ENCODE peak calls at places on chromosomes 5 and 9, in six cellular contexts. One of them, this sample, is unnamed.

GRCh38 chr9:126463426-126463825 is 136.8 kb downstream of the MVB12B start:
- DNase-seq in mesothelial cell of epicardium: no peak
- DNase-seq in stimulated activated CD4-positive, alpha-beta T cell treated with anti-CD3 and anti-CD28 coated beads, Interleukin-4, amount 100 ng/mL, for 24 hours: no peak
- DNase-seq in K562: no peak
- DNase-seq in ureter: no peak
- DNase-seq in H1: no peak
- DNase-seq in this sample: no peak

GRCh38 chr5:173094012-173094661 is 38.0 kb downstream of the CREBRF start:
- DNase-seq in mesothelial cell of epicardium: no peak
- DNase-seq in stimulated activated CD4-positive, alpha-beta T cell treated with anti-CD3 and anti-CD28 coated beads, Interleukin-4, amount 100 ng/mL, for 24 hours: no peak
- DNase-seq in K562: no peak
- DNase-seq in ureter: no peak
- DNase-seq in H1: no peak
- DNase-seq in this sample: peak

GRCh38 chr9:65435464-65435863 is 150.5 kb upstream of the FOXD4L5 start:
- DNase-seq in mesothelial cell of epicardium: no peak
- DNase-seq in stimulated activated CD4-positive, alpha-beta T cell treated with anti-CD3 and anti-CD28 coated beads, Interleukin-4, amount 100 ng/mL, for 24 hours: no peak
- DNase-seq in K562: no peak
- DNase-seq in ureter: no peak
- DNase-seq in H1: no peak
- DNase-seq in this sample: no peak

GRCh38 chr5:1910861-1911772 is 28.4 kb upstream of the IRX4 start:
- DNase-seq in mesothelial cell of epicardium: peak
- DNase-seq in stimulated activated CD4-positive, alpha-beta T cell treated with anti-CD3 and anti-CD28 coated beads, Interleukin-4, amount 100 ng/mL, for 24 hours: no peak
- DNase-seq in K562: no peak
- DNase-seq in ureter: no peak
- DNase-seq in H1: no peak
- DNase-seq in this sample: no peak

GRCh38 chr9:14424323-14424722 is 110.4 kb upstream of the NFIB start:
- DNase-seq in mesothelial cell of epicardium: no peak
- DNase-seq in stimulated activated CD4-positive, alpha-beta T cell treated with anti-CD3 and anti-CD28 coated beads, Interleukin-4, amount 100 ng/mL, for 24 hours: no peak
- DNase-seq in K562: no peak
- DNase-seq in ureter: no peak
- DNase-seq in H1: no peak
- DNase-seq in this sample: no peak

GRCh38 chr9:114124666-114125580 is 25.8 kb upstream of the KIF12 start:
- DNase-seq in mesothelial cell of epicardium: no peak
- DNase-seq in stimulated activated CD4-positive, alpha-beta T cell treated with anti-CD3 and anti-CD28 coated beads, Interleukin-4, amount 100 ng/mL, for 24 hours: no peak
- DNase-seq in K562: no peak
- DNase-seq in ureter: no peak
- DNase-seq in H1: no peak
- DNase-seq in this sample: no peak

GRCh38 chr5:131947445-131947844 is 2.0 kb upstream of the MEIKIN start:
- DNase-seq in mesothelial cell of epicardium: no peak
- DNase-seq in stimulated activated CD4-positive, alpha-beta T cell treated with anti-CD3 and anti-CD28 coated beads, Interleukin-4, amount 100 ng/mL, for 24 hours: no peak
- DNase-seq in K562: no peak
- DNase-seq in ureter: no peak
- DNase-seq in H1: no peak
- DNase-seq in this sample: no peak

GRCh38 chr9:19527663-19528062 is 118.9 kb downstream of the ACER2 start:
- DNase-seq in mesothelial cell of epicardium: no peak
- DNase-seq in stimulated activated CD4-positive, alpha-beta T cell treated with anti-CD3 and anti-CD28 coated beads, Interleukin-4, amount 100 ng/mL, for 24 hours: no peak
- DNase-seq in K562: no peak
- DNase-seq in ureter: no peak
- DNase-seq in H1: no peak
- DNase-seq in this sample: no peak

GRCh38 chr5:160230686-160231527 is 1.6 kb downstream of the FABP6 start:
- DNase-seq in mesothelial cell of epicardium: no peak
- DNase-seq in stimulated activated CD4-positive, alpha-beta T cell treated with anti-CD3 and anti-CD28 coated beads, Interleukin-4, amount 100 ng/mL, for 24 hours: no peak
- DNase-seq in K562: no peak
- DNase-seq in ureter: no peak
- DNase-seq in H1: no peak
- DNase-seq in this sample: no peak

GRCh38 chr9:131178382-131178781 is 53.0 kb downstream of the NUP214 start:
- DNase-seq in mesothelial cell of epicardium: no peak
- DNase-seq in stimulated activated CD4-positive, alpha-beta T cell treated with anti-CD3 and anti-CD28 coated beads, Interleukin-4, amount 100 ng/mL, for 24 hours: peak
- DNase-seq in K562: peak
- DNase-seq in ureter: peak
- DNase-seq in H1: peak
- DNase-seq in this sample: no peak

GRCh38 chr5:108747111-108748009 is at the start of gene FER:
- DNase-seq in mesothelial cell of epicardium: no peak
- DNase-seq in stimulated activated CD4-positive, alpha-beta T cell treated with anti-CD3 and anti-CD28 coated beads, Interleukin-4, amount 100 ng/mL, for 24 hours: peak
- DNase-seq in K562: peak
- DNase-seq in ureter: no peak
- DNase-seq in H1: no peak
- DNase-seq in this sample: no peak

GRCh38 chr5:177303925-177304391 is 359 bp downstream of the PRELID1 start:
- DNase-seq in mesothelial cell of epicardium: no peak
- DNase-seq in stimulated activated CD4-positive, alpha-beta T cell treated with anti-CD3 and anti-CD28 coated beads, Interleukin-4, amount 100 ng/mL, for 24 hours: no peak
- DNase-seq in K562: peak
- DNase-seq in ureter: no peak
- DNase-seq in H1: no peak
- DNase-seq in this sample: no peak

GRCh38 chr5:129345213-129345925 is 114.7 kb upstream of the ADAMTS19 start:
- DNase-seq in mesothelial cell of epicardium: no peak
- DNase-seq in stimulated activated CD4-positive, alpha-beta T cell treated with anti-CD3 and anti-CD28 coated beads, Interleukin-4, amount 100 ng/mL, for 24 hours: no peak
- DNase-seq in K562: no peak
- DNase-seq in ureter: no peak
- DNase-seq in H1: no peak
- DNase-seq in this sample: no peak

GRCh38 chr5:42828661-42829060 is 17.0 kb upstream of the SELENOP start:
- DNase-seq in mesothelial cell of epicardium: no peak
- DNase-seq in stimulated activated CD4-positive, alpha-beta T cell treated with anti-CD3 and anti-CD28 coated beads, Interleukin-4, amount 100 ng/mL, for 24 hours: no peak
- DNase-seq in K562: no peak
- DNase-seq in ureter: no peak
- DNase-seq in H1: no peak
- DNase-seq in this sample: no peak

GRCh38 chr9:109317979-109318671 is 2.7 kb downstream of the EPB41L4B start:
- DNase-seq in mesothelial cell of epicardium: no peak
- DNase-seq in stimulated activated CD4-positive, alpha-beta T cell treated with anti-CD3 and anti-CD28 coated beads, Interleukin-4, amount 100 ng/mL, for 24 hours: no peak
- DNase-seq in K562: no peak
- DNase-seq in ureter: no peak
- DNase-seq in H1: peak
- DNase-seq in this sample: no peak

GRCh38 chr9:88534456-88535225 is at the start of gene NXNL2:
- DNase-seq in mesothelial cell of epicardium: peak
- DNase-seq in stimulated activated CD4-positive, alpha-beta T cell treated with anti-CD3 and anti-CD28 coated beads, Interleukin-4, amount 100 ng/mL, for 24 hours: peak
- DNase-seq in K562: peak
- DNase-seq in ureter: peak
- DNase-seq in H1: peak
- DNase-seq in this sample: no peak

GRCh38 chr5:74629326-74629725 is 11.2 kb downstream of the ENC1 start:
- DNase-seq in mesothelial cell of epicardium: no peak
- DNase-seq in stimulated activated CD4-positive, alpha-beta T cell treated with anti-CD3 and anti-CD28 coated beads, Interleukin-4, amount 100 ng/mL, for 24 hours: no peak
- DNase-seq in K562: no peak
- DNase-seq in ureter: no peak
- DNase-seq in H1: no peak
- DNase-seq in this sample: no peak

GRCh38 chr9:16308645-16309044 is 561.8 kb downstream of the BNC2 start:
- DNase-seq in mesothelial cell of epicardium: no peak
- DNase-seq in stimulated activated CD4-positive, alpha-beta T cell treated with anti-CD3 and anti-CD28 coated beads, Interleukin-4, amount 100 ng/mL, for 24 hours: no peak
- DNase-seq in K562: no peak
- DNase-seq in ureter: no peak
- DNase-seq in H1: no peak
- DNase-seq in this sample: no peak

GRCh38 chr5:99104538-99105132 is 175.8 kb upstream of the CHD1 start:
- DNase-seq in mesothelial cell of epicardium: no peak
- DNase-seq in stimulated activated CD4-positive, alpha-beta T cell treated with anti-CD3 and anti-CD28 coated beads, Interleukin-4, amount 100 ng/mL, for 24 hours: no peak
- DNase-seq in K562: peak
- DNase-seq in ureter: no peak
- DNase-seq in H1: no peak
- DNase-seq in this sample: peak

GRCh38 chr5:159393854-159394274 is 63.6 kb upstream of the IL12B start:
- DNase-seq in mesothelial cell of epicardium: no peak
- DNase-seq in stimulated activated CD4-positive, alpha-beta T cell treated with anti-CD3 and anti-CD28 coated beads, Interleukin-4, amount 100 ng/mL, for 24 hours: no peak
- DNase-seq in K562: peak
- DNase-seq in ureter: no peak
- DNase-seq in H1: no peak
- DNase-seq in this sample: no peak

GRCh38 chr5:149141224-149141956 is at the start of gene ABLIM3:
- DNase-seq in mesothelial cell of epicardium: peak
- DNase-seq in stimulated activated CD4-positive, alpha-beta T cell treated with anti-CD3 and anti-CD28 coated beads, Interleukin-4, amount 100 ng/mL, for 24 hours: peak
- DNase-seq in K562: peak
- DNase-seq in ureter: peak
- DNase-seq in H1: peak
- DNase-seq in this sample: no peak

GRCh38 chr9:97978706-97979105 is 4.4 kb upstream of the ANP32B start:
- DNase-seq in mesothelial cell of epicardium: no peak
- DNase-seq in stimulated activated CD4-positive, alpha-beta T cell treated with anti-CD3 and anti-CD28 coated beads, Interleukin-4, amount 100 ng/mL, for 24 hours: no peak
- DNase-seq in K562: no peak
- DNase-seq in ureter: no peak
- DNase-seq in H1: no peak
- DNase-seq in this sample: no peak

GRCh38 chr5:177447611-177448243 is 1.1 kb downstream of the PRR7 start:
- DNase-seq in mesothelial cell of epicardium: no peak
- DNase-seq in stimulated activated CD4-positive, alpha-beta T cell treated with anti-CD3 and anti-CD28 coated beads, Interleukin-4, amount 100 ng/mL, for 24 hours: no peak
- DNase-seq in K562: peak
- DNase-seq in ureter: no peak
- DNase-seq in H1: peak
- DNase-seq in this sample: no peak

GRCh38 chr5:163134061-163134460 is 303.3 kb upstream of the CCNG1 start:
- DNase-seq in mesothelial cell of epicardium: no peak
- DNase-seq in stimulated activated CD4-positive, alpha-beta T cell treated with anti-CD3 and anti-CD28 coated beads, Interleukin-4, amount 100 ng/mL, for 24 hours: no peak
- DNase-seq in K562: no peak
- DNase-seq in ureter: no peak
- DNase-seq in H1: no peak
- DNase-seq in this sample: no peak

GRCh38 chr9:122197334-122197872 is 31.4 kb downstream of the LHX6 start:
- DNase-seq in mesothelial cell of epicardium: no peak
- DNase-seq in stimulated activated CD4-positive, alpha-beta T cell treated with anti-CD3 and anti-CD28 coated beads, Interleukin-4, amount 100 ng/mL, for 24 hours: no peak
- DNase-seq in K562: no peak
- DNase-seq in ureter: no peak
- DNase-seq in H1: no peak
- DNase-seq in this sample: no peak

GRCh38 chr9:126149661-126150060 is 177.0 kb upstream of the MVB12B start:
- DNase-seq in mesothelial cell of epicardium: no peak
- DNase-seq in stimulated activated CD4-positive, alpha-beta T cell treated with anti-CD3 and anti-CD28 coated beads, Interleukin-4, amount 100 ng/mL, for 24 hours: no peak
- DNase-seq in K562: no peak
- DNase-seq in ureter: peak
- DNase-seq in H1: peak
- DNase-seq in this sample: no peak

GRCh38 chr5:170201311-170201710 is 31.5 kb upstream of the C5orf58 start:
- DNase-seq in mesothelial cell of epicardium: no peak
- DNase-seq in stimulated activated CD4-positive, alpha-beta T cell treated with anti-CD3 and anti-CD28 coated beads, Interleukin-4, amount 100 ng/mL, for 24 hours: no peak
- DNase-seq in K562: no peak
- DNase-seq in ureter: no peak
- DNase-seq in H1: no peak
- DNase-seq in this sample: no peak

GRCh38 chr5:111703662-111704061 is 53.3 kb downstream of the NREP start:
- DNase-seq in mesothelial cell of epicardium: no peak
- DNase-seq in stimulated activated CD4-positive, alpha-beta T cell treated with anti-CD3 and anti-CD28 coated beads, Interleukin-4, amount 100 ng/mL, for 24 hours: no peak
- DNase-seq in K562: no peak
- DNase-seq in ureter: no peak
- DNase-seq in H1: no peak
- DNase-seq in this sample: no peak

GRCh38 chr9:1966725-1967366 is 48.3 kb upstream of the SMARCA2 start:
- DNase-seq in mesothelial cell of epicardium: no peak
- DNase-seq in stimulated activated CD4-positive, alpha-beta T cell treated with anti-CD3 and anti-CD28 coated beads, Interleukin-4, amount 100 ng/mL, for 24 hours: no peak
- DNase-seq in K562: no peak
- DNase-seq in ureter: no peak
- DNase-seq in H1: no peak
- DNase-seq in this sample: no peak

GRCh38 chr5:143213851-143214363 is 189.6 kb downstream of the NR3C1 start:
- DNase-seq in mesothelial cell of epicardium: no peak
- DNase-seq in stimulated activated CD4-positive, alpha-beta T cell treated with anti-CD3 and anti-CD28 coated beads, Interleukin-4, amount 100 ng/mL, for 24 hours: no peak
- DNase-seq in K562: peak
- DNase-seq in ureter: no peak
- DNase-seq in H1: no peak
- DNase-seq in this sample: no peak

GRCh38 chr5:7418276-7418675 is 22.3 kb downstream of the ADCY2 start:
- DNase-seq in mesothelial cell of epicardium: no peak
- DNase-seq in stimulated activated CD4-positive, alpha-beta T cell treated with anti-CD3 and anti-CD28 coated beads, Interleukin-4, amount 100 ng/mL, for 24 hours: no peak
- DNase-seq in K562: no peak
- DNase-seq in ureter: no peak
- DNase-seq in H1: no peak
- DNase-seq in this sample: no peak

GRCh38 chr5:135034186-135034962 is at the start of gene PITX1:
- DNase-seq in mesothelial cell of epicardium: peak
- DNase-seq in stimulated activated CD4-positive, alpha-beta T cell treated with anti-CD3 and anti-CD28 coated beads, Interleukin-4, amount 100 ng/mL, for 24 hours: peak
- DNase-seq in K562: peak
- DNase-seq in ureter: peak
- DNase-seq in H1: peak
- DNase-seq in this sample: peak

GRCh38 chr5:17425385-17426070 is 72.5 kb upstream of the TAF11L2 start:
- DNase-seq in mesothelial cell of epicardium: no peak
- DNase-seq in stimulated activated CD4-positive, alpha-beta T cell treated with anti-CD3 and anti-CD28 coated beads, Interleukin-4, amount 100 ng/mL, for 24 hours: no peak
- DNase-seq in K562: no peak
- DNase-seq in ureter: no peak
- DNase-seq in H1: no peak
- DNase-seq in this sample: no peak

GRCh38 chr9:136429683-136430590 is 9.7 kb downstream of the INPP5E start:
- DNase-seq in mesothelial cell of epicardium: no peak
- DNase-seq in stimulated activated CD4-positive, alpha-beta T cell treated with anti-CD3 and anti-CD28 coated beads, Interleukin-4, amount 100 ng/mL, for 24 hours: no peak
- DNase-seq in K562: no peak
- DNase-seq in ureter: no peak
- DNase-seq in H1: no peak
- DNase-seq in this sample: no peak

GRCh38 chr9:36962721-36963120 is 71.3 kb downstream of the PAX5 start:
- DNase-seq in mesothelial cell of epicardium: no peak
- DNase-seq in stimulated activated CD4-positive, alpha-beta T cell treated with anti-CD3 and anti-CD28 coated beads, Interleukin-4, amount 100 ng/mL, for 24 hours: no peak
- DNase-seq in K562: no peak
- DNase-seq in ureter: no peak
- DNase-seq in H1: peak
- DNase-seq in this sample: no peak

GRCh38 chr9:126375386-126375785 is 48.8 kb downstream of the MVB12B start:
- DNase-seq in mesothelial cell of epicardium: no peak
- DNase-seq in stimulated activated CD4-positive, alpha-beta T cell treated with anti-CD3 and anti-CD28 coated beads, Interleukin-4, amount 100 ng/mL, for 24 hours: no peak
- DNase-seq in K562: no peak
- DNase-seq in ureter: no peak
- DNase-seq in H1: no peak
- DNase-seq in this sample: no peak

GRCh38 chr9:119689879-119690278 is 320.6 kb upstream of the BRINP1 start:
- DNase-seq in mesothelial cell of epicardium: no peak
- DNase-seq in stimulated activated CD4-positive, alpha-beta T cell treated with anti-CD3 and anti-CD28 coated beads, Interleukin-4, amount 100 ng/mL, for 24 hours: no peak
- DNase-seq in K562: no peak
- DNase-seq in ureter: no peak
- DNase-seq in H1: no peak
- DNase-seq in this sample: no peak

GRCh38 chr5:150904479-150905311 is at the start of gene ZNF300:
- DNase-seq in mesothelial cell of epicardium: peak
- DNase-seq in stimulated activated CD4-positive, alpha-beta T cell treated with anti-CD3 and anti-CD28 coated beads, Interleukin-4, amount 100 ng/mL, for 24 hours: peak
- DNase-seq in K562: peak
- DNase-seq in ureter: peak
- DNase-seq in H1: peak
- DNase-seq in this sample: no peak

GRCh38 chr5:117488976-117489500 is 914.4 kb upstream of the SEMA6A start:
- DNase-seq in mesothelial cell of epicardium: no peak
- DNase-seq in stimulated activated CD4-positive, alpha-beta T cell treated with anti-CD3 and anti-CD28 coated beads, Interleukin-4, amount 100 ng/mL, for 24 hours: no peak
- DNase-seq in K562: no peak
- DNase-seq in ureter: no peak
- DNase-seq in H1: no peak
- DNase-seq in this sample: no peak